ENCODE peak calls at places on chromosomes 16 and 17, in five cellular contexts. Y is heart right ventricle, Z is A549, U is dorsolateral prefrontal cortex, E is PC-9. R is an unnamed sample.

GRCh38 chr17:7079581-7080444 is at the start of gene CLEC10A:
- DNase-seq in Y (no peak), E (no peak), U (no peak), Z (no peak), R (no peak)

GRCh38 chr16:52050418-52050817 is 496.5 kb downstream of the TOX3 start:
- DNase-seq in Y (no peak), Z (no peak), U (no peak), E (no peak), R (no peak)

GRCh38 chr17:31241116-31241515 is 55.9 kb downstream of the OMG start:
- DNase-seq in U (no peak), E (no peak), Z (no peak), Y (no peak), R (no peak)

GRCh38 chr17:49180998-49181635 is 29.3 kb downstream of the GNGT2 start:
- DNase-seq in U (no peak), Y (no peak), E (no peak), Z (no peak), R (no peak)

GRCh38 chr16:49858200-49859129 is 2.6 kb upstream of the ZNF423 start:
- DNase-seq in U (peak), E (no peak), Z (peak), Y (peak), R (peak)

GRCh38 chr17:12983986-12984932 is 33.6 kb downstream of the ELAC2 start:
- DNase-seq in Z (no peak), U (peak), Y (peak), E (no peak), R (peak)

GRCh38 chr17:55845385-55845784 is 94.5 kb downstream of the PCTP start:
- DNase-seq in Y (peak), Z (peak), U (peak), E (no peak), R (peak)

GRCh38 chr16:11053916-11054460 is 109.6 kb downstream of the CLEC16A start:
- DNase-seq in E (no peak), Z (no peak), U (no peak), Y (no peak), R (no peak)

GRCh38 chr17:11622468-11622867 is 24.2 kb downstream of the DNAH9 start:
- DNase-seq in U (no peak), Z (no peak), Y (no peak), E (no peak), R (no peak)

GRCh38 chr17:76198702-76199101 is 41.6 kb downstream of the RNF157 start:
- DNase-seq in Z (no peak), U (no peak), Y (no peak), E (no peak), R (no peak)

GRCh38 chr16:64412578-64413280 is 709.1 kb downstream of the CDH11 start:
- DNase-seq in U (peak), E (no peak), Z (no peak), Y (no peak), R (no peak)

GRCh38 chr17:50660887-50661345 is 26.2 kb downstream of the ABCC3 start:
- DNase-seq in U (no peak), E (no peak), Z (no peak), Y (no peak), R (no peak)

GRCh38 chr16:88841521-88842307 is 15.0 kb downstream of the GALNS start:
- DNase-seq in Z (no peak), E (no peak), U (no peak), Y (no peak), R (no peak)

GRCh38 chr17:16428098-16428882 is 12.9 kb downstream of the TRPV2 start:
- DNase-seq in U (peak), Y (peak), E (no peak), Z (peak), R (no peak)

GRCh38 chr16:50864386-50864785 is 122.5 kb downstream of the CYLD start:
- DNase-seq in Z (no peak), Y (no peak), U (no peak), E (no peak), R (no peak)

GRCh38 chr17:50911450-50911849 is 45.3 kb upstream of the TOB1 start:
- DNase-seq in Z (no peak), Y (no peak), E (no peak), U (no peak), R (no peak)

GRCh38 chr16:10156111-10156510 is 26.1 kb downstream of the GRIN2A start:
- DNase-seq in Z (no peak), U (no peak), E (no peak), Y (no peak), R (no peak)

GRCh38 chr17:46063239-46063638 is 64.2 kb downstream of the STH start:
- DNase-seq in Y (no peak), U (no peak), E (no peak), Z (peak), R (no peak)

GRCh38 chr17:63842540-63843386 is at the start of gene SMARCD2:
- DNase-seq in E (peak), Y (peak), Z (peak), U (peak), R (peak)

GRCh38 chr17:77572065-77572601 is 386.4 kb upstream of the TNRC6C start:
- DNase-seq in Z (no peak), E (no peak), U (no peak), Y (no peak), R (no peak)

GRCh38 chr16:4403133-4403949 is 13.1 kb downstream of the CORO7 start:
- DNase-seq in Z (no peak), Y (no peak), E (no peak), U (no peak), R (no peak)

GRCh38 chr17:38605852-38606645 is at the start of gene SRCIN1:
- DNase-seq in Y (peak), Z (peak), U (peak), E (peak), R (no peak)

GRCh38 chr17:77208217-77208808 is 67.5 kb downstream of the SEC14L1 start:
- DNase-seq in U (peak), E (no peak), Y (no peak), Z (no peak), R (no peak)

GRCh38 chr17:19397556-19398041 is 10.6 kb upstream of the MFAP4 start:
- DNase-seq in U (no peak), Y (no peak), Z (no peak), E (peak), R (peak)

GRCh38 chr17:60321336-60322055 is 70.4 kb downstream of the USP32 start:
- DNase-seq in U (no peak), E (no peak), Y (no peak), Z (no peak), R (no peak)

GRCh38 chr16:86626966-86627365 is 48.6 kb downstream of the FOXL1 start:
- DNase-seq in U (no peak), Y (no peak), E (no peak), Z (no peak), R (no peak)

GRCh38 chr17:34368455-34369195 is 5.6 kb upstream of the CCL1 start:
- DNase-seq in Z (no peak), U (no peak), Y (no peak), E (no peak), R (no peak)

GRCh38 chr16:30088832-30089624 is 2.7 kb downstream of the TBX6 start:
- DNase-seq in Y (no peak), Z (no peak), U (no peak), E (no peak), R (no peak)

GRCh38 chr17:68310141-68310540 is 18.8 kb downstream of the ARSG start:
- DNase-seq in U (no peak), Z (no peak), E (no peak), Y (no peak), R (no peak)

GRCh38 chr17:83193336-83194188 is 114.2 kb downstream of the METRNL start:
- DNase-seq in U (no peak), E (peak), Z (no peak), Y (peak), R (no peak)

GRCh38 chr17:1002771-1003555 is 6.0 kb downstream of the TIMM22 start:
- DNase-seq in Z (no peak), U (no peak), E (no peak), Y (no peak), R (no peak)

GRCh38 chr17:48307814-48308411 is 122.1 kb downstream of the SKAP1 start:
- DNase-seq in U (no peak), Z (peak), E (peak), Y (peak), R (no peak)

GRCh38 chr16:48052731-48053130 is 103.1 kb downstream of the ABCC12 start:
- DNase-seq in U (no peak), E (no peak), Z (no peak), Y (no peak), R (no peak)

GRCh38 chr17:46194393-46195216 is 1.4 kb upstream of the KANSL1 start:
- DNase-seq in U (no peak), Z (peak), Y (no peak), E (no peak), R (no peak)

GRCh38 chr16:87828071-87828971 is 41.0 kb downstream of the SLC7A5 start:
- DNase-seq in Z (no peak), E (peak), Y (no peak), U (no peak), R (no peak)

GRCh38 chr16:424033-424622 is 1.3 kb upstream of the RAB11FIP3 start:
- DNase-seq in Z (peak), Y (no peak), E (peak), U (peak), R (peak)

DNA sequence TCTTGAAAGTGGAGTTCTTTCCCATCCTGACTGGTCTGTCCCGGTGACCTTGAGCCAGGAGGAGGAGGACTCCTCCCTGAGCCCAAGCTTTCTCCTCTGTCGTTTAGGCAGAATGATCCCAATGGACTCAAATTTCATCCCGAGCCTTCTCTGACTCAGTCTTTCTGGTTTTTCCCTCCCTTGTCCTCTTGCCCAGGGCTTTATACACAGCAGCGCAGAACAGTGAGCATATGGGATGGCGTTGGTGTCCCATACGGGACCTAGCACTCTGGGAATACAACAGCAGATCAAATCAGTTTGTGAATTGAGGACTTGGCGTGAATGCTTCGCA is 950 bp upstream of the XYLT1 start:
- DNase-seq in Y (no peak), U (no peak), E (no peak), Z (no peak), R (no peak)
- H3K27ac ChIP-seq in Y (no peak), U (peak), E (no peak), Z (no peak), R (peak)

GRCh38 chr17:80943346-80944145 is 48.1 kb upstream of the CHMP6 start:
- DNase-seq in Z (no peak), U (no peak), E (no peak), Y (no peak), R (no peak)

GRCh38 chr17:80941171-80941570 is 50.5 kb upstream of the CHMP6 start:
- DNase-seq in E (no peak), U (no peak), Y (peak), Z (no peak), R (no peak)

GRCh38 chr17:80941743-80942211 is 49.9 kb upstream of the CHMP6 start:
- DNase-seq in E (no peak), U (peak), Z (no peak), Y (peak), R (no peak)

GRCh38 chr17:80944326-80944725 is 47.3 kb upstream of the CHMP6 start:
- DNase-seq in Z (no peak), U (no peak), E (no peak), Y (no peak), R (no peak)

GRCh38 chr17:80942360-80943345 is 49.0 kb upstream of the CHMP6 start:
- DNase-seq in Y (peak), U (peak), Z (no peak), E (no peak), R (peak)
- TF ChIP-seq CTCF in Y (peak), U (no peak), Z (no peak), E (no peak), R (no peak)

GRCh38 chr17:78737332-78737731 is 44.7 kb downstream of the CYTH1 start:
- DNase-seq in E (no peak), U (no peak), Y (no peak), Z (no peak), R (no peak)

GRCh38 chr17:78736526-78737079 is 45.5 kb downstream of the CYTH1 start:
- DNase-seq in E (peak), U (no peak), Y (peak), Z (peak), R (no peak)

GRCh38 chr17:78738245-78738644 is 43.8 kb downstream of the CYTH1 start:
- DNase-seq in U (no peak), Z (no peak), E (no peak), Y (no peak), R (no peak)

GRCh38 chr17:78739331-78739853 is 42.7 kb downstream of the CYTH1 start:
- DNase-seq in E (no peak), Z (no peak), U (no peak), Y (no peak), R (no peak)

GRCh38 chr17:78738698-78739097 is 43.4 kb downstream of the CYTH1 start:
- DNase-seq in Z (no peak), E (no peak), U (no peak), Y (no peak), R (no peak)
- H3K27ac ChIP-seq in Z (no peak), E (no peak), U (no peak), Y (peak), R (no peak)

GRCh38 chr17:81523139-81524062 is 4.8 kb upstream of the FSCN2 start:
- DNase-seq in Y (peak), U (peak), E (no peak), Z (no peak), R (no peak)
- TF ChIP-seq CTCF in Y (no peak), U (no peak), E (no peak), Z (no peak), R (no peak)

GRCh38 chr17:57671546-57672204 is 73.4 kb downstream of the CCDC182 start:
- DNase-seq in Z (peak), E (peak), U (peak), Y (peak), R (peak)

GRCh38 chr17:57672971-57673370 is 72.1 kb downstream of the CCDC182 start:
- DNase-seq in Y (no peak), Z (no peak), E (no peak), U (no peak), R (peak)

GRCh38 chr17:57670769-57671545 is 74.1 kb downstream of the CCDC182 start:
- DNase-seq in Y (no peak), Z (no peak), E (no peak), U (no peak), R (peak)

GRCh38 chr17:57669671-57670529 is 75.2 kb downstream of the CCDC182 start:
- DNase-seq in Z (no peak), U (no peak), E (no peak), Y (no peak), R (peak)

DNA sequence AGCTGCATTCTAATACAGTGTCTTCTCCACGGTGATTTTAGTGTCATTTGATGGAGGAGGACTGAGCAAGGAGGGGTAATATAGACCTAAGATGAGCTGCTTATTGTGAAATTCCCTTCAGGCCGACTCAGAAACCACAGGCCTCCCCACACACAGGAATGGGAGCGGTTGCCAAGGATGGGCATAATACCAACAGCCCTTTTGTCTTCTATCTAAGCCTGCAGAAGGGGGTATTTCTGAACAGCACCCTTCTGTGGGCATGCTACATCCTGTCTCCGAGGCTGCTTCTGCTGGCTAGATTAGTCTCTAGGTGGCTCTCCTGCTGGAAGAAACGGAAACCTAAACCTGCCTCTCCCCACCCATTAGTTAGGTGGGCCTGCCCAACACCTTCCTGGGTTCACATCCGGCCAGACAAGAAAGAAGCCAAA is 72.9 kb downstream of the CCDC182 start:
- DNase-seq in Y (no peak), U (no peak), Z (no peak), E (no peak), R (no peak)
- H3K27ac ChIP-seq in Y (no peak), U (peak), Z (no peak), E (no peak), R (no peak)

R was measured in coronary artery.